ENCODE peak calls at places on chromosome 6, in four cellular contexts. One of them, this sample, is unnamed. For H3K4me1, the result is how much of the 10 kb centered on the place peaks cover.

GRCh38 chr6:34324738-34325444 is 67.6 kb downstream of the NUDT3 start:
- DNase-seq in endothelial cell of umbilical vein: no peak
- DNase-seq in HepG2: no peak
- DNase-seq in transverse colon: no peak
- DNase-seq in this sample: no peak

GRCh38 chr6:1039191-1039590 is 272.7 kb upstream of the FOXQ1 start:
- DNase-seq in endothelial cell of umbilical vein: no peak
- DNase-seq in transverse colon: peak
- DNase-seq in HepG2: no peak
- DNase-seq in this sample: peak

GRCh38 chr6:105879902-105880547 is 206.1 kb upstream of the PRDM1 start:
- DNase-seq in endothelial cell of umbilical vein: no peak
- DNase-seq in transverse colon: peak
- DNase-seq in HepG2: no peak
- DNase-seq in this sample: no peak

GRCh38 chr6:150600302-150601017 is 775 bp downstream of the PLEKHG1 start:
- DNase-seq in endothelial cell of umbilical vein: peak
- DNase-seq in transverse colon: peak
- DNase-seq in HepG2: peak
- DNase-seq in this sample: peak

GRCh38 chr6:7170117-7170732 is 62.5 kb downstream of the RREB1 start:
- DNase-seq in endothelial cell of umbilical vein: no peak
- DNase-seq in HepG2: no peak
- DNase-seq in transverse colon: no peak
- DNase-seq in this sample: no peak

GRCh38 chr6:89985744-89986493 is 91.7 kb downstream of the GJA10 start:
- DNase-seq in HepG2: no peak
- DNase-seq in transverse colon: no peak
- DNase-seq in endothelial cell of umbilical vein: no peak
- DNase-seq in this sample: no peak

GRCh38 chr6:85641522-85641915 is 1.2 kb downstream of the SYNCRIP start:
- DNase-seq in transverse colon: no peak
- DNase-seq in endothelial cell of umbilical vein: peak
- DNase-seq in HepG2: no peak
- DNase-seq in this sample: no peak

GRCh38 chr6:37047933-37048850 is 42.7 kb downstream of the FGD2 start:
- DNase-seq in transverse colon: no peak
- DNase-seq in endothelial cell of umbilical vein: no peak
- DNase-seq in HepG2: no peak
- DNase-seq in this sample: no peak

GRCh38 chr6:21999012-21999528 is 297.8 kb downstream of the PRL start:
- DNase-seq in HepG2: no peak
- DNase-seq in endothelial cell of umbilical vein: peak
- DNase-seq in transverse colon: no peak
- DNase-seq in this sample: no peak

GRCh38 chr6:110971458-110971857 is 10.4 kb upstream of the RPF2 start:
- DNase-seq in endothelial cell of umbilical vein: peak
- DNase-seq in HepG2: no peak
- DNase-seq in transverse colon: no peak
- DNase-seq in this sample: no peak

GRCh38 chr6:63014290-63014689 is 197.0 kb upstream of the FKBP1C start:
- DNase-seq in HepG2: no peak
- DNase-seq in transverse colon: no peak
- DNase-seq in endothelial cell of umbilical vein: no peak
- DNase-seq in this sample: no peak

GRCh38 chr6:107864235-107864970 is 40.3 kb upstream of the SCML4 start:
- DNase-seq in endothelial cell of umbilical vein: no peak
- DNase-seq in transverse colon: no peak
- DNase-seq in HepG2: no peak
- DNase-seq in this sample: no peak

GRCh38 chr6:119647309-119647708 is 297.7 kb upstream of the MAN1A1 start:
- DNase-seq in transverse colon: no peak
- DNase-seq in HepG2: no peak
- DNase-seq in endothelial cell of umbilical vein: no peak
- DNase-seq in this sample: no peak

DNA sequence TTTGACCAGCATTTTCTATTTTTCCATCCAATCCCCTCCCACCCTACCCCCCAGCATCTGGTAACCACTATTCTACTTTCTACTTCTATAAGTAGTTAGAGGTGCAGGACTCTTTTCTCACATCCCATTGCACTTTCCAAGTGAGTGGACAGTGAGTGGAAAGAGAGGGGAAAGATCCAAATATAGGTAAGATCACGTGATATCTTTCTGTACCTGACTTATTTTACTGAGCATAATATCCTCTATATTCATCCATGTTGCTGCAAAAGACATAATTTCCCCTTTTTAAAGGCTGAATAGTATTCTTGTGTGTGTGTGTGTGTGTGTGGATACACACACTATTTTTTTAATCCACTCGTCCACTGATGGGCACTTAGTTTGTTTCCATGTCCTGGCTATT is 18.1 kb downstream of the RBM24 start:
- DNase-seq in endothelial cell of umbilical vein: no peak
- DNase-seq in HepG2: no peak
- DNase-seq in transverse colon: no peak
- DNase-seq in this sample: no peak
- TF ChIP-seq POLR2AphosphoS5 in endothelial cell of umbilical vein: no peak
- TF ChIP-seq POLR2AphosphoS5 in HepG2: no peak
- TF ChIP-seq POLR2AphosphoS5 in transverse colon: no peak
- TF ChIP-seq POLR2AphosphoS5 in this sample: no peak

GRCh38 chr6:145020543-145020942 is 714.8 kb downstream of the EPM2A start:
- DNase-seq in endothelial cell of umbilical vein: no peak
- DNase-seq in transverse colon: no peak
- DNase-seq in HepG2: no peak
- DNase-seq in this sample: no peak

GRCh38 chr6:145022199-145022782 is 713.0 kb downstream of the EPM2A start:
- DNase-seq in HepG2: no peak
- DNase-seq in transverse colon: no peak
- DNase-seq in endothelial cell of umbilical vein: no peak
- DNase-seq in this sample: no peak

GRCh38 chr6:145018027-145018426 is 717.3 kb downstream of the EPM2A start:
- DNase-seq in endothelial cell of umbilical vein: no peak
- DNase-seq in transverse colon: no peak
- DNase-seq in HepG2: no peak
- DNase-seq in this sample: no peak

GRCh38 chr6:145017516-145017915 is 717.8 kb downstream of the EPM2A start:
- DNase-seq in HepG2: no peak
- DNase-seq in transverse colon: no peak
- DNase-seq in endothelial cell of umbilical vein: no peak
- DNase-seq in this sample: no peak

DNA sequence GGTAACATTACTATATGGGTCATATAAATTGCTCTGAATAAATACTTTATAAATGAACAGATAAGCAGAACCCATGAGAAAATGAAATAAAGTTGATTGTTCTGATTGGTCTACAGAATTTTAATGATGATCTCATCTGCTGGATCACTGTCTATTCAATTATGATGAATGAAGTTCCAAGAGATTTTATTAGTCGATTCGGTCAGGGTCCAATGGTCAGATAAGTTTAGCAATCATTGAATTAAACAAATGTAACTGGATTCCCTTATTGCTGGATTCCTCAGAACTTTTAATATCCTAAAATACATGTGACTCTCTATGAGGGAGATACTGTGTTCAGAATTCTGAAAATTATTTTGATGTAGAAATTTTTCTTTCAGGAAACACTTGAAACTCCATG is 715.2 kb downstream of the EPM2A start:
- DNase-seq in transverse colon: no peak
- DNase-seq in endothelial cell of umbilical vein: no peak
- DNase-seq in HepG2: no peak
- DNase-seq in this sample: no peak
- H3K4me1 ChIP-seq in transverse colon: under half
- H3K4me1 ChIP-seq in endothelial cell of umbilical vein: under half
- H3K4me1 ChIP-seq in HepG2: under half
- H3K4me1 ChIP-seq in this sample: under half

GRCh38 chr6:117463762-117464665 is 18.5 kb upstream of the DCBLD1 start:
- DNase-seq in endothelial cell of umbilical vein: peak
- DNase-seq in transverse colon: no peak
- DNase-seq in HepG2: no peak
- DNase-seq in this sample: no peak
- TF ChIP-seq POLR2AphosphoS5 in endothelial cell of umbilical vein: peak
- TF ChIP-seq POLR2AphosphoS5 in transverse colon: no peak
- TF ChIP-seq POLR2AphosphoS5 in HepG2: no peak
- TF ChIP-seq POLR2AphosphoS5 in this sample: no peak

GRCh38 chr6:29675561-29675960 is 5.4 kb downstream of the ZFP57 start:
- DNase-seq in transverse colon: no peak
- DNase-seq in HepG2: no peak
- DNase-seq in endothelial cell of umbilical vein: no peak
- DNase-seq in this sample: no peak
- H3K4me1 ChIP-seq in transverse colon: under half
- H3K4me1 ChIP-seq in HepG2: under half
- H3K4me1 ChIP-seq in endothelial cell of umbilical vein: under half
- H3K4me1 ChIP-seq in this sample: under half